ENCODE peak calls at places on chromosomes 13 and 19, in ten cellular contexts. P, T, W, X, R, J, E, H, Z and F are unnamed samples.

GRCh38 chr19:54405628-54406027 is 9.6 kb upstream of the TTYH1 start:
- DNase-seq in J (no peak), R (no peak), H (no peak), X (no peak), T (no peak), W (no peak), Z (no peak), E (no peak), P (no peak), F (no peak)

GRCh38 chr13:70604448-70604847 is 496.2 kb upstream of the KLHL1 start:
- DNase-seq in R (no peak), Z (no peak), H (no peak), X (no peak), W (no peak), E (no peak), J (no peak), T (no peak), P (no peak), F (no peak)

GRCh38 chr13:98349731-98350305 is 172.7 kb upstream of the RNF113B start:
- DNase-seq in X (no peak), J (no peak), R (peak; percentile 43), P (peak; percentile 25), H (no peak), E (no peak), Z (no peak), W (no peak), T (no peak), F (no peak)

GRCh38 chr13:62113145-62113544 is 697.5 kb upstream of the PCDH20 start:
- DNase-seq in E (no peak), R (no peak), H (no peak), J (no peak), P (no peak), Z (no peak), W (no peak), X (no peak), T (no peak), F (no peak)

GRCh38 chr13:30892966-30893365 is 13.1 kb upstream of the MEDAG start:
- DNase-seq in R (peak; percentile 76), T (peak; percentile 53), W (peak; percentile 77), J (peak; percentile 19), Z (no peak), H (no peak), E (no peak), P (no peak), X (no peak), F (no peak)

GRCh38 chr13:112956516-112957294 is 12.3 kb upstream of the MCF2L start:
- DNase-seq in W (no peak), R (no peak), Z (no peak), T (no peak), H (peak; percentile 36), J (no peak), X (no peak), P (no peak), E (no peak), F (no peak)

GRCh38 chr13:57925250-57925649 is 293.7 kb downstream of the PCDH17 start:
- DNase-seq in R (no peak), P (no peak), J (no peak), W (no peak), T (no peak), H (no peak), Z (no peak), X (no peak), E (no peak), F (no peak)

GRCh38 chr19:10114651-10115391 is 3.3 kb downstream of the P2RY11 start:
- DNase-seq in X (peak; percentile 75), H (peak; percentile 79), P (no peak), E (peak; percentile 35), J (no peak), T (peak; percentile 33), Z (no peak), R (no peak), W (no peak), F (no peak)

GRCh38 chr19:1082165-1082927 is 12.8 kb downstream of the POLR2E start:
- DNase-seq in E (no peak), H (peak; percentile 98), R (peak; percentile 58), Z (peak; percentile 91), X (peak; percentile 92), W (peak; percentile 89), T (peak; percentile 68), P (peak; percentile 83), J (no peak), F (no peak)

GRCh38 chr13:61761690-61762089 is 346.0 kb upstream of the PCDH20 start:
- DNase-seq in W (no peak), P (no peak), T (no peak), Z (no peak), R (no peak), X (no peak), J (no peak), E (no peak), H (no peak), F (no peak)

GRCh38 chr13:64675256-64675892 is 2554.8 kb downstream of the PCDH9 start:
- DNase-seq in X (no peak), W (no peak), T (peak; percentile 77), Z (no peak), E (no peak), R (no peak), H (no peak), J (peak; percentile 91), P (no peak), F (no peak)

GRCh38 chr13:46530084-46530935 is 22.7 kb upstream of the LRCH1 start:
- DNase-seq in H (no peak), Z (no peak), E (no peak), R (no peak), W (no peak), J (peak; percentile 47), P (no peak), X (no peak), T (peak; percentile 60), F (no peak)

GRCh38 chr19:23769691-23770468 is 11.2 kb upstream of the ZNF681 start:
- DNase-seq in R (no peak), E (no peak), P (no peak), W (no peak), Z (no peak), T (no peak), H (no peak), X (no peak), J (no peak), F (no peak)

DNA sequence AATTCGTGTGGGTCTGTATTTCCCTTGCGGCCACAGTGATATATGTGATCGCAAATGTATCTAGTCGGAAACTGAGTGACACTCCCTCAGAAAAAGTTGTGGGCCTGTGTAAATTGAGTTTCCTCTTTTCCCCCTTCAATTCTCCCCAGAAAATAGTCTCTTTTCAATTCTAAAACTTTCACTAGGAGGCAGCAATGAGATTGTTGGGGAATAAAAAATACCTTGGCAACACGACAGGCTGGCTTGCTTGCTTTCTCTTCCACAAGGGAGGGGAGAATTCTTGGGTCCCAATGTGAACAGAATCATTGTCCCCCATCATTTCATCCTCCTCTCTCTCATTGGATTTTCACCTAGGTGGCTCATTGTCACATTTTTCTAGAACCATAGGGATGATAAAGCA is 3.7 kb upstream of the SOX21 start:
- DNase-seq in P (no peak), J (no peak), H (no peak), R (no peak), E (no peak), T (no peak), W (no peak), Z (no peak), X (no peak), F (no peak)
- TF ChIP-seq CTCF in P (no peak), J (peak; percentile 57), H (no peak), R (no peak), E (no peak), T (no peak), W (peak; percentile 28), Z (no peak), X (no peak), F (no peak)

GRCh38 chr19:33245948-33246728 is 20.5 kb upstream of the SLC7A10 start:
- DNase-seq in H (no peak), X (peak; percentile 72), P (no peak), T (peak; percentile 20), E (no peak), J (no peak), R (no peak), Z (no peak), W (no peak), F (no peak)
- TF ChIP-seq CTCF in H (no peak), X (peak; percentile 43), P (no peak), T (peak; percentile 50), E (peak; percentile 24), J (peak; percentile 83), R (peak; percentile 84), Z (no peak), W (peak; percentile 79), F (no peak)

GRCh38 chr19:12400618-12401502 is at the start of gene ZNF799:
- DNase-seq in R (peak; percentile 88), J (peak; percentile 95), Z (peak; percentile 99), T (peak; percentile 98), W (peak; percentile 94), E (peak; percentile 75), X (peak; percentile 98), P (peak; percentile 86), H (peak; percentile 98), F (peak; percentile 83)
- TF ChIP-seq CTCF in R (no peak), J (peak; percentile 21), Z (no peak), T (no peak), W (no peak), E (no peak), X (no peak), P (no peak), H (no peak), F (no peak)

GRCh38 chr19:41265376-41266153 is 1.4 kb downstream of the HNRNPUL1 start:
- DNase-seq in X (no peak), E (no peak), W (no peak), T (peak; percentile 47), Z (peak; percentile 35), H (no peak), J (no peak), R (peak; percentile 9), P (peak; percentile 24), F (no peak)

GRCh38 chr19:41263042-41263849 is 926 bp upstream of the HNRNPUL1 start:
- DNase-seq in J (peak; percentile 82), W (no peak), T (peak; percentile 81), H (peak; percentile 85), E (peak; percentile 85), P (peak; percentile 33), X (peak; percentile 86), Z (peak; percentile 58), R (peak; percentile 46), F (peak; percentile 62)

GRCh38 chr19:41264581-41265375 is 606 bp downstream of the HNRNPUL1 start:
- DNase-seq in H (peak; percentile 83), E (no peak), W (no peak), R (peak; percentile 56), X (no peak), Z (peak; percentile 56), J (no peak), P (peak; percentile 46), T (peak; percentile 75), F (no peak)

GRCh38 chr19:41261474-41262190 is 2.5 kb upstream of the HNRNPUL1 start:
- DNase-seq in Z (no peak), X (no peak), J (no peak), P (no peak), E (no peak), T (no peak), R (no peak), W (no peak), H (no peak), F (no peak)

DNA sequence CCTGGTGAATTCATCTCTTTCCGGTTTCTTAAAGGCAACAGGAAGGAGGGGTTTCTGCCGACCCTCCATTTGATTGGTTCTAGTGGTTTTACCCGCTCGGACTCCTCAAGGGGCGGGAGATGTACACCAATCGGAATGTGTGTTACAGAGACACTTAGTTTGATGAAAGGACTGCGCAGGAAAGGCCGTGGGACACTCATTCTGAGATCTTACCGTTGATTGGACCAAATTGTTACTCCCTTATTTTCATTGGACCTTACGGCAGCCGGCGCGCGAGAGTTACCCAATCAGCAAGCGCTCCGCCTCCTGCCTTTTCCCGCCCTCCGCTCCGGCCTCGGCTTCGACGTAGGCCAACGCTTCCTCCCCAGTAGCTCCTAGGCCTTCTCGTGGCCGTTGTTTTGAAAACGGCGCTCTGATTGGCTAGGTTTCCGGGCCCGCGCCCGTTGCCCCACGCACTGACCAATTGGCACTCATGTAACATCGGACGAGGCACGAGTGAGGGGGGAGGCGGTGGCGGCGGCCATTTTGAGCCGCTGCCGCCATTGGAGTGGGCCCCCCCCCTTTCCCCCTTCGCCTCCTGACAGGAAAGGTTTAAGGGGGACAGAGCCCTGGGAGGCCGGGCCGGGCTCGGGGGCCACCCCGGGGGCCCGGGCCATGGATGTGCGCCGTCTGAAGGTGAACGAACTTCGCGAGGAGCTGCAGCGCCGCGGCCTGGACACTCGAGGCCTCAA is at the start of gene HNRNPUL1:
- DNase-seq in X (peak; percentile 95), E (peak; percentile 99), H (peak; percentile 99), R (peak; percentile 99), P (peak; percentile 99), J (peak; percentile 100), T (peak; percentile 100), Z (peak; percentile 98), W (peak; percentile 100), F (peak; percentile 98)
- TF ChIP-seq CTCF in X (no peak), E (peak; percentile 34), H (no peak), R (no peak), P (peak; percentile 23), J (peak; percentile 64), T (peak; percentile 31), Z (no peak), W (peak; percentile 22), F (no peak)